ENCODE peak calls at places on chromosomes 16 and 17, in eight cellular contexts. L, X, N, V, S, Y, C and P are unnamed samples.

GRCh38 chr17:59355030-59355694 is 23.7 kb downstream of the YPEL2 start:
- DNase-seq in L (no peak), X (peak; percentile 37), N (no peak), V (no peak), S (no peak), Y (peak; percentile 62), C (no peak), P (no peak)

GRCh38 chr17:17987901-17988300 is 15.2 kb downstream of the DRC3 start:
- DNase-seq in L (no peak), X (no peak), N (no peak), V (no peak), S (no peak), Y (no peak), C (no peak), P (no peak)

GRCh38 chr17:75271233-75271954 is 363 bp upstream of the MIF4GD start:
- DNase-seq in L (no peak), X (peak; percentile 60), N (no peak), V (peak; percentile 93), S (no peak), Y (no peak), C (peak; percentile 70), P (no peak)

GRCh38 chr16:1757714-1758461 is 13.5 kb downstream of the NME3 start:
- DNase-seq in L (no peak), X (no peak), N (no peak), V (no peak), S (no peak), Y (no peak), C (peak; percentile 12), P (no peak)

GRCh38 chr17:614637-615546 is 99.7 kb downstream of the VPS53 start:
- DNase-seq in L (no peak), X (peak; percentile 95), N (no peak), V (no peak), S (no peak), Y (no peak), C (no peak), P (no peak)

GRCh38 chr16:85514601-85515318 is 98.4 kb upstream of the GSE1 start:
- DNase-seq in L (peak; percentile 88), X (peak; percentile 85), N (peak; percentile 81), V (peak; percentile 93), S (peak; percentile 85), Y (peak; percentile 95), C (peak; percentile 85), P (peak; percentile 73)

GRCh38 chr17:82487898-82488297 is 29.4 kb downstream of the NARF start:
- DNase-seq in L (no peak), X (no peak), N (no peak), V (no peak), S (no peak), Y (no peak), C (no peak), P (no peak)

GRCh38 chr17:78781339-78782304 is at the start of gene CYTH1:
- DNase-seq in L (no peak), X (peak; percentile 26), N (no peak), V (peak; percentile 91), S (no peak), Y (no peak), C (peak; percentile 59), P (no peak)

GRCh38 chr17:40648326-40648968 is 829 bp upstream of the SMARCE1 start:
- DNase-seq in L (peak; percentile 24), X (no peak), N (no peak), V (no peak), S (peak; percentile 27), Y (no peak), C (no peak), P (no peak)

GRCh38 chr17:48053758-48054237 is 5.6 kb downstream of the NFE2L1 start:
- DNase-seq in L (no peak), X (no peak), N (no peak), V (no peak), S (no peak), Y (no peak), C (no peak), P (no peak)

GRCh38 chr17:48052956-48053757 is 5.0 kb downstream of the NFE2L1 start:
- DNase-seq in L (no peak), X (no peak), N (no peak), V (peak; percentile 93), S (no peak), Y (peak; percentile 12), C (peak; percentile 53), P (no peak)

GRCh38 chr17:48051278-48051677 is 3.1 kb downstream of the NFE2L1 start:
- DNase-seq in L (no peak), X (peak; percentile 37), N (no peak), V (peak; percentile 85), S (no peak), Y (no peak), C (no peak), P (no peak)

GRCh38 chr17:48054238-48055185 is 6.4 kb downstream of the NFE2L1 start:
- DNase-seq in L (peak; percentile 84), X (peak; percentile 93), N (no peak), V (peak; percentile 91), S (peak; percentile 62), Y (peak; percentile 9), C (peak; percentile 75), P (no peak)

DNA sequence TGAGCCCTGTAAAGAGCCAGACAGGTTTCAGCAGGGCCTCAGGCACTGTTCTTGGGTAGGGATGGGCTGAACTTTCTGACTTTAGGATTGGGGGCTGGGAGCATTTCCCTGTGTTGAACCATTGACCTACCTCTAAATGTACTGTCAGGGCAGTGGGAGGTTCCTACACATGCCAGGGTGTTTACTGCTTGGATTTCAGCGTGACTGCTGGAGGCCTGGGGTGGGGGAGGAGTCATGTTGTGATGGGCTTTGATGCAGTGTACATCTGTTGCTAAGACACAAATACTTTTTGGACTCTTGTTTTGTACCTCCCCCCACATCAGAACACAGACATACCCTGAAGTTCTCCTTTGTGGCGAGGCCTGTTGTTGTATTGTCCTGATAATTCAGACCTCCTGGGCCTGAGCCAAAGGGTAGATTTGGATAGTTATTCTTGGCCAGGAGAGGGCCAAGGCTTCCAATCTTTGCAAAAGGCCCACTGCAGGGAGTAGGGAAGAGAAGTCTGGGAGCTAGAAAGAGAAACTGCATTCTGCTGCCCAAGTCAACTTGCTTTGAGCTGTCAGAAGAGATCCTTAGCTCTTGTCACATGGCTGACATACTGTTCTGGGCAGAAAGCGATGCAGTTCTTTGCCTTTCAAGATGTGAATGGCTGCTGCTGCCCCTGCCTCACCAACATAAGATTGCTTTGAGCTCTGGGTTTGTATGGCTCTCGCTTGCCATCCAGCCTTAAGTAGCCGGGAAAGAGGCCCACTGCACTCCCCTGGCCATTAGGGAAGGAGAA is 3.7 kb downstream of the NFE2L1 start:
- DNase-seq in L (peak; percentile 86), X (peak; percentile 73), N (peak; percentile 57), V (no peak), S (peak; percentile 84), Y (peak; percentile 31), C (no peak), P (peak; percentile 28)
- TF ChIP-seq CTCF in L (peak; percentile 10), X (no peak), N (peak; percentile 33), V (no peak), S (peak; percentile 15), Y (no peak), C (no peak), P (no peak)

GRCh38 chr17:20084621-20085282 is 75.6 kb downstream of the SPECC1 start:
- DNase-seq in L (no peak), X (no peak), N (no peak), V (no peak), S (no peak), Y (no peak), C (no peak), P (no peak)
- TF ChIP-seq CTCF in L (no peak), X (no peak), N (no peak), V (no peak), S (no peak), Y (no peak), C (no peak), P (no peak)

GRCh38 chr16:82175627-82176026 is 5.6 kb upstream of the MPHOSPH6 start:
- DNase-seq in L (no peak), X (no peak), N (no peak), V (no peak), S (no peak), Y (no peak), C (no peak), P (no peak)
- TF ChIP-seq CTCF in L (no peak), X (no peak), N (no peak), V (no peak), S (no peak), Y (no peak), C (no peak), P (no peak)

DNA sequence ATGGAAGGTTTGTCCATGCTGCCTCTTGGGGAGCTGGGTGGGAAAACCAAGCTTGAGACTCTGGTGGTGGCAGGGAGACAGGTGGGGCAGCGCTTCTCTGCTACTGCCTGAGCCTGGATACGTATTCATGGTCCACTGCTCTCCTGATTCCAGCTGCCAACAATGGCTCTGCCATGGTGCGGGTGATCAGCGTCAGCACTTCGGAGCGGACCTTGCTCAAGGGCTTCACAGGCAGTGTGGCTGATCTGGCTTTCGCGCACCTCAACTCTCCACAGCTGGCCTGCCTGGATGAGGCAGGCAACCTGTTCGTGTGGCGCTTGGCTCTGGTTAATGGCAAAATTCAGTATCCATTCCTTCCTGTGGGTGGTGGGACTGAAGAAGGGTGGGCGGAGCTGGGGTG is 4.2 kb downstream of the EDC4 start:
- DNase-seq in L (no peak), X (no peak), N (no peak), V (no peak), S (no peak), Y (no peak), C (no peak), P (no peak)
- TF ChIP-seq CTCF in L (no peak), X (no peak), N (no peak), V (no peak), S (no peak), Y (no peak), C (no peak), P (no peak)

GRCh38 chr16:23768581-23768980 is 13.8 kb downstream of the CHP2 start:
- DNase-seq in L (no peak), X (peak; percentile 61), N (no peak), V (no peak), S (no peak), Y (no peak), C (no peak), P (no peak)
- TF ChIP-seq CTCF in L (no peak), X (no peak), N (no peak), V (no peak), S (no peak), Y (no peak), C (no peak), P (no peak)

GRCh38 chr16:11356573-11357331 is 11.5 kb downstream of the RMI2 start:
- DNase-seq in L (peak; percentile 43), X (no peak), N (no peak), V (peak; percentile 88), S (no peak), Y (no peak), C (peak; percentile 65), P (no peak)
- TF ChIP-seq CTCF in L (peak; percentile 63), X (peak; percentile 55), N (peak; percentile 68), V (peak; percentile 52), S (peak; percentile 59), Y (peak; percentile 49), C (peak; percentile 31), P (peak; percentile 81)

GRCh38 chr16:53882310-53882709 is 178.4 kb downstream of the FTO start:
- DNase-seq in L (no peak), X (no peak), N (no peak), V (no peak), S (no peak), Y (no peak), C (no peak), P (no peak)
- TF ChIP-seq CTCF in L (no peak), X (peak; percentile 21), N (no peak), V (no peak), S (no peak), Y (no peak), C (no peak), P (no peak)